ENCODE peak calls at places on chromosomes 12 and 14, in five cellular contexts. Y, P, L, N and T are unnamed samples.
A peak's percentile ranks its signal among the peaks of the same experiment; 100 is the strongest.

GRCh38 chr12:57590892-57591566 is at the start of gene PIP4K2C:
- DNase-seq in Y (peak; percentile 87), P (peak; percentile 84), L (peak; percentile 87), N (peak; percentile 78), T (peak; percentile 74)

GRCh38 chr12:25806271-25806670 is 152.2 kb upstream of the RASSF8 start:
- DNase-seq in Y (no peak), P (no peak), L (no peak), N (no peak), T (no peak)

GRCh38 chr12:43104524-43104923 is 447.5 kb downstream of the ADAMTS20 start:
- DNase-seq in Y (no peak), P (no peak), L (no peak), N (no peak), T (no peak)

GRCh38 chr12:29030006-29030405 is 119.1 kb upstream of the FAR2 start:
- DNase-seq in Y (no peak), P (no peak), L (no peak), N (no peak), T (no peak)

GRCh38 chr14:74611672-74612345 is at the start of gene LTBP2:
- DNase-seq in Y (no peak), P (no peak), L (peak; percentile 71), N (no peak), T (no peak)

GRCh38 chr14:58866386-58866785 is 228.6 kb downstream of the DACT1 start:
- DNase-seq in Y (no peak), P (no peak), L (no peak), N (no peak), T (no peak)

GRCh38 chr14:60848066-60848465 is 113.5 kb downstream of the MNAT1 start:
- DNase-seq in Y (no peak), P (no peak), L (no peak), N (no peak), T (no peak)

GRCh38 chr12:119179335-119180021 is 747 bp downstream of the HSPB8 start:
- DNase-seq in Y (peak; percentile 26), P (peak; percentile 67), L (no peak), N (peak; percentile 61), T (no peak)

GRCh38 chr12:74105434-74105833 is 432.2 kb upstream of the ATXN7L3B start:
- DNase-seq in Y (no peak), P (no peak), L (no peak), N (no peak), T (no peak)

GRCh38 chr14:77315115-77315944 is 5.4 kb downstream of the POMT2 start:
- DNase-seq in Y (no peak), P (no peak), L (no peak), N (no peak), T (no peak)

GRCh38 chr14:103775506-103775905 is 59.9 kb downstream of the ZFYVE21 start:
- DNase-seq in Y (peak; percentile 78), P (no peak), L (no peak), N (no peak), T (no peak)

GRCh38 chr12:84070311-84070710 is 842.3 kb downstream of the SLC6A15 start:
- DNase-seq in Y (no peak), P (peak; percentile 33), L (no peak), N (no peak), T (peak; percentile 37)

DNA sequence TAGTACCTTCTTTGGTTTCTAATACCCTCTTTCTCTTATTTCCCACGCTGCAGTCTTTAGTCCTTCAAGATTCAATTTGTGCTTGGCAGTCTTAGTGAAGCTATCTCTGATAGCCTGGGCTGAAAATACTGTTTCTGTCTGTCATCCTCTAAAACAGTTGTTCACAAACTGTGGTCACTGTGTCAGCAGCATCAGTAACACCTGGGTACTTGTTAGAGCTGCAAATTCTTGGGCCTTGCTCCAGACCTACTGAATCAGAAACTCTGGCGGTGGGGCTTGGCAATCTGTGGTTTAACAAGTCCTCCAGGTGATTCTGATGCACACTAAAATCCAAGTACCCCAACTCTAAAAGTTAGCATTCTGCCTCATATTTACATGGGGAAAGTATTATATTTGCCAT is 217.5 kb upstream of the SEL1L start:
- DNase-seq in Y (no peak), P (peak; percentile 38), L (no peak), N (no peak), T (no peak)
- TF ChIP-seq CTCF in Y (no peak), P (no peak), L (no peak), N (no peak), T (no peak)

DNA sequence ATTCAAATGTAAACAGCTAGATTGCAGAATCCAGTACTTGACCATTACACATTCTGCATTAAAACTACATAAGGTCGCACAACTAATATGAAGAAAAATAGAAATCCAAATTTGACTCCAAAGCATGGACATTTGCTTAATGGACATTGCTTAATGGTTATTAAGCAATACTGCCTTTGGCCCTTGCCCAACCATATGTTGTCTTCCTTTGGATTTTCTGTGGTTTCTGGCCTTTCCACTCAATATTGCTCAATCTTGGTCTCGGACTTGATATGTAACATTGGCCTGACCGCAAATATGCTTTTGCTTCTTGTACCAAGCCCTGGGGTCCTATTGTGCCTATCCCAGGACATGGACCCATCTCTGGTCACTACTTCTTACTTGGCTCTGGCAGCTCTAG is 67.2 kb downstream of the PTPRR start:
- DNase-seq in Y (no peak), P (no peak), L (no peak), N (peak; percentile 48), T (no peak)
- H3K27ac ChIP-seq in Y (no peak overlapping the region), P (no peak overlapping the region), L (no peak overlapping the region), N (peak overlapping the region; percentile 56), T (no peak overlapping the region)

GRCh38 chr14:23910876-23911210 is 42.7 kb upstream of the DHRS4 start:
- DNase-seq in Y (no peak), P (no peak), L (no peak), N (peak; percentile 7), T (no peak)
- TF ChIP-seq CTCF in Y (no peak), P (no peak), L (no peak), N (no peak), T (no peak)

DNA sequence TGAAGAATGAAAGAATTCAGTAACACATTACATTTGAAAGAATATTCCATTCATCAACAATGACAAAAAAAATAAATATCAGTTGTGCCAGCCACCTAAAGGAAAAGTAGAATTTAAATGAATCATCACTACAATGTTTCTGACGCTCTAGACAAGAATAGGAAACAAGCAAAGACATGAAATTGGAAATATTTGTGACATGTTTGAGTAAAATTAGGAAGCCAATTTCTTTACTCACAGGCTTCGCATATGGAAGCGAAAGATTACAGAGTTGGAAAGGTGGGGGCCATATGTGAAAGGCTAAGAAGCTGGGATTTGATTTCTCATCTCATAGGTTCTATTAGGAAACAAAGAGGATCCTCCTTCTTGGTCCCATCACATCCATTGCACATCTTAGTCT is 279.0 kb downstream of the IPO8 start:
- DNase-seq in Y (no peak), P (no peak), L (no peak), N (no peak), T (no peak)
- H3K27ac ChIP-seq in Y (no peak overlapping the region), P (no peak overlapping the region), L (no peak overlapping the region), N (no peak overlapping the region), T (no peak overlapping the region)

GRCh38 chr12:82184844-82185243 is 173.3 kb downstream of the CCDC59 start:
- DNase-seq in Y (no peak), P (no peak), L (no peak), N (no peak), T (no peak)
- TF ChIP-seq CTCF in Y (no peak), P (no peak), L (no peak), N (no peak), T (no peak)

DNA sequence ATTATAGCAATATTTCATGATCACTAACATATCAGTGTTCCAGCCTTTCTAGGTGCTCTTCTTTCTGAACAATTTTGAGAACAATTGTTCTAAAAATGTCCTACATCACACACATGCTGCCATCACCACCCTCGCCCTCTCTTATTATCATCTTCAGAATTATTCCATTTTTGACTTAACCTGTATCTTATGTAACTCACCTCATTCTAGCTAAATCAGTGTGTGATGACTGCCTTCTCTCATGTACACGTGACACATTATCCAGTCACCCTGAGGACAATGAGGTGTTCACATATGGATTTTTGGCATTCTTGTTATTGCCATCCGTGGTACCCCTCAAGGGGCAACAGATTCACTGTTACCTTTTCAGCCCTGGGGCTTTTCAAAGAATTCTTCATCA is 87.3 kb downstream of the RFX4 start:
- DNase-seq in Y (no peak), P (no peak), L (no peak), N (no peak), T (no peak)
- H3K27ac ChIP-seq in Y (no peak overlapping the region), P (no peak overlapping the region), L (no peak overlapping the region), N (no peak overlapping the region), T (no peak overlapping the region)

DNA sequence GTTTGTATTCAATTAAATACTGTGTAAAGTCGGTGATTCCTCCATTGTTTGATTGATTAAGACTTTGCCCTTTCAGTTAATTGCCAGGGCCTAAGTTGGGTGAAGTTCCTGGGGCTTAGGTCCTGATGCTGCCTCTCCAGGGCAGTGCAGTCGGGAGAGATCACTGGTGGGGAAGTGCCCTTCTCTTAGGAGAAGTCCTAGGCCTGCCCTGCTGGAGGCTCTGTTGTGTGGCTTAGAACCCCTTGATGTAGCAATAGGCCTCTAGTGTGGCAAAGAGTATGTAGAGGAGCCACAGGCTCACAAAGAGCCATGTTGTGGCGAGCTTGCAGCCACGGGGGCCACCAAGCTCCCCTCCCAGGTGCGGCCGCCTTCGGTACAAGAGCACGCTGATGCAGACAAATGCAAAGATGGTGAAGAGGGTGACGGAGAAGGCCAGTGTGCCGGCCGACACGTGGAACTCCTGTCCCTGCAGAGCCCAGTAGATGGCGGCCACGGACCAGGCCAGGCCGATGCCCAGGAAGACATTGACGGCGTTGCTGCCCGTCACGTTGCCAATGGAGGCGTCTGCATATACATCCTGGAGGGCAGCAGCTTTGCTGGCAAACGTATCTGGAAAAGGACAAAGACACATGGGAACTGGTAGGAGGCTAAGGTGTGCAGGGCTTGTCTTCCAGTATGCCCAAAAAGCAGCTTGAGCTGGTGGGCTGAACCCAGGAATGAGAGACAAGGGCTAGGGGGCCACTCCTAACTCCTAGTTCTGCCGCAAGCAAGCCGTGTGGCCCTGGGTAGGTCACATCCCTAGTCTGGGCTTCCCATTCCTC is 142.8 kb downstream of the SLC8A3 start:
- DNase-seq in Y (peak; percentile 65), P (peak; percentile 54), L (peak; percentile 44), N (peak; percentile 55), T (peak; percentile 82)
- TF ChIP-seq CTCF in Y (peak; percentile 68), P (peak; percentile 70), L (no peak), N (peak; percentile 16), T (peak; percentile 75)

GRCh38 chr12:89494411-89495231 is 30.0 kb downstream of the GALNT4 start:
- DNase-seq in Y (no peak), P (no peak), L (no peak), N (no peak), T (no peak)
- H3K27ac ChIP-seq in Y (no peak overlapping the region), P (no peak overlapping the region), L (no peak overlapping the region), N (no peak overlapping the region), T (no peak overlapping the region)